ENCODE peak calls at places on chromosomes 16 and 17, in six cellular contexts. V is GM03348, Q is lower lobe of right lung, U is HuH-7, H is OCI-LY7, P is head of caudate nucleus. G is an unnamed sample.

GRCh38 chr17:59643159-59643857 is 23.6 kb downstream of the CLTC start:
- DNase-seq in V (peak; percentile 35), P (no peak), U (no peak), Q (no peak), H (peak; percentile 54), G (no peak)

GRCh38 chr17:82285141-82285540 is 11.6 kb upstream of the CSNK1D start:
- DNase-seq in P (no peak), H (no peak), V (no peak), U (no peak), Q (no peak), G (no peak)

GRCh38 chr17:66842505-66842904 is 7.6 kb downstream of the CACNG5 start:
- DNase-seq in U (no peak), H (no peak), V (no peak), Q (no peak), P (no peak), G (no peak)

GRCh38 chr16:56988161-56988947 is 1.0 kb upstream of the NLRC5 start:
- DNase-seq in H (no peak), U (no peak), Q (no peak), P (no peak), V (peak; percentile 55), G (no peak)

GRCh38 chr16:832652-833336 is 32.3 kb upstream of the GNG13 start:
- DNase-seq in H (no peak), V (no peak), Q (no peak), U (no peak), P (no peak), G (no peak)

GRCh38 chr16:19086322-19087199 is 19.1 kb downstream of the COQ7 start:
- DNase-seq in H (peak; percentile 78), Q (peak; percentile 94), P (peak; percentile 91), U (peak; percentile 88), V (peak; percentile 92), G (peak; percentile 94)

GRCh38 chr17:30248786-30249185 is 13.3 kb upstream of the SLC6A4 start:
- DNase-seq in P (no peak), V (no peak), U (no peak), Q (no peak), H (no peak), G (no peak)

GRCh38 chr17:7014995-7015586 is 2.7 kb downstream of the RNASEK start:
- DNase-seq in H (peak; percentile 33), Q (no peak), P (no peak), V (peak; percentile 66), U (peak; percentile 21), G (no peak)

GRCh38 chr17:4617590-4618356 is 23.7 kb downstream of the ALOX15 start:
- DNase-seq in U (no peak), H (no peak), Q (no peak), V (no peak), P (no peak), G (no peak)

G was measured in mucosa of descending colon.